ENCODE peak calls at places on chromosomes 1 and 21, in ten cellular contexts. One of them, this sample, is unnamed.

GRCh38 chr1:172719694-172720138 is 60.8 kb downstream of the FASLG start:
- DNase-seq in IMR-90: peak
- DNase-seq in transverse colon: no peak
- DNase-seq in endothelial cell of umbilical vein: peak
- DNase-seq in ovary: no peak
- DNase-seq in heart left ventricle: no peak
- DNase-seq in K562: peak
- DNase-seq in stomach: no peak
- DNase-seq in breast epithelium: no peak
- DNase-seq in esophagus squamous epithelium: no peak
- DNase-seq in this sample: no peak

GRCh38 chr1:85200367-85200869 is 398 bp downstream of the SYDE2 start:
- DNase-seq in IMR-90: no peak
- DNase-seq in transverse colon: peak
- DNase-seq in endothelial cell of umbilical vein: no peak
- DNase-seq in ovary: peak
- DNase-seq in heart left ventricle: peak
- DNase-seq in K562: no peak
- DNase-seq in stomach: peak
- DNase-seq in breast epithelium: peak
- DNase-seq in esophagus squamous epithelium: no peak
- DNase-seq in this sample: peak

GRCh38 chr1:74468982-74469603 is 43.3 kb downstream of the LRRC53 start:
- DNase-seq in IMR-90: peak
- DNase-seq in transverse colon: no peak
- DNase-seq in endothelial cell of umbilical vein: peak
- DNase-seq in ovary: no peak
- DNase-seq in heart left ventricle: no peak
- DNase-seq in K562: peak
- DNase-seq in stomach: no peak
- DNase-seq in breast epithelium: no peak
- DNase-seq in esophagus squamous epithelium: no peak
- DNase-seq in this sample: no peak

GRCh38 chr1:47527653-47528272 is 89.9 kb downstream of the FOXD2 start:
- DNase-seq in IMR-90: no peak
- DNase-seq in transverse colon: peak
- DNase-seq in endothelial cell of umbilical vein: peak
- DNase-seq in ovary: no peak
- DNase-seq in heart left ventricle: no peak
- DNase-seq in K562: peak
- DNase-seq in stomach: peak
- DNase-seq in breast epithelium: no peak
- DNase-seq in esophagus squamous epithelium: no peak
- DNase-seq in this sample: no peak

GRCh38 chr1:193211539-193211938 is 25.1 kb upstream of the B3GALT2 start:
- DNase-seq in IMR-90: peak
- DNase-seq in transverse colon: no peak
- DNase-seq in endothelial cell of umbilical vein: peak
- DNase-seq in ovary: no peak
- DNase-seq in heart left ventricle: no peak
- DNase-seq in K562: no peak
- DNase-seq in stomach: no peak
- DNase-seq in breast epithelium: no peak
- DNase-seq in esophagus squamous epithelium: no peak
- DNase-seq in this sample: no peak

GRCh38 chr1:106268070-106268469 is 788.4 kb upstream of the PRMT6 start:
- DNase-seq in IMR-90: no peak
- DNase-seq in transverse colon: no peak
- DNase-seq in endothelial cell of umbilical vein: no peak
- DNase-seq in ovary: no peak
- DNase-seq in heart left ventricle: no peak
- DNase-seq in K562: no peak
- DNase-seq in stomach: no peak
- DNase-seq in breast epithelium: no peak
- DNase-seq in esophagus squamous epithelium: no peak
- DNase-seq in this sample: no peak

GRCh38 chr1:232110281-232111090 is 483.9 kb downstream of the DISC1 start:
- DNase-seq in IMR-90: peak
- DNase-seq in transverse colon: no peak
- DNase-seq in endothelial cell of umbilical vein: no peak
- DNase-seq in ovary: no peak
- DNase-seq in heart left ventricle: no peak
- DNase-seq in K562: no peak
- DNase-seq in stomach: no peak
- DNase-seq in breast epithelium: no peak
- DNase-seq in esophagus squamous epithelium: no peak
- DNase-seq in this sample: no peak

GRCh38 chr1:29901618-29902017 is 665.3 kb downstream of the PTPRU start:
- DNase-seq in IMR-90: no peak
- DNase-seq in transverse colon: no peak
- DNase-seq in endothelial cell of umbilical vein: no peak
- DNase-seq in ovary: no peak
- DNase-seq in heart left ventricle: no peak
- DNase-seq in K562: no peak
- DNase-seq in stomach: no peak
- DNase-seq in breast epithelium: no peak
- DNase-seq in esophagus squamous epithelium: no peak
- DNase-seq in this sample: no peak

GRCh38 chr1:61403863-61404615 is 320.9 kb downstream of the TM2D1 start:
- DNase-seq in IMR-90: no peak
- DNase-seq in transverse colon: no peak
- DNase-seq in endothelial cell of umbilical vein: peak
- DNase-seq in ovary: no peak
- DNase-seq in heart left ventricle: no peak
- DNase-seq in K562: no peak
- DNase-seq in stomach: no peak
- DNase-seq in breast epithelium: no peak
- DNase-seq in esophagus squamous epithelium: no peak
- DNase-seq in this sample: peak

GRCh38 chr1:3858231-3858981 is 1.1 kb downstream of the DFFB start:
- DNase-seq in IMR-90: peak
- DNase-seq in transverse colon: peak
- DNase-seq in endothelial cell of umbilical vein: peak
- DNase-seq in ovary: no peak
- DNase-seq in heart left ventricle: no peak
- DNase-seq in K562: no peak
- DNase-seq in stomach: peak
- DNase-seq in breast epithelium: no peak
- DNase-seq in esophagus squamous epithelium: no peak
- DNase-seq in this sample: peak

GRCh38 chr1:91151702-91152101 is 129.9 kb upstream of the ZNF644 start:
- DNase-seq in IMR-90: no peak
- DNase-seq in transverse colon: no peak
- DNase-seq in endothelial cell of umbilical vein: no peak
- DNase-seq in ovary: no peak
- DNase-seq in heart left ventricle: no peak
- DNase-seq in K562: no peak
- DNase-seq in stomach: no peak
- DNase-seq in breast epithelium: no peak
- DNase-seq in esophagus squamous epithelium: no peak
- DNase-seq in this sample: no peak

GRCh38 chr21:29521872-29522271 is 223.2 kb downstream of the BACH1 start:
- DNase-seq in IMR-90: no peak
- DNase-seq in transverse colon: no peak
- DNase-seq in endothelial cell of umbilical vein: no peak
- DNase-seq in ovary: no peak
- DNase-seq in heart left ventricle: no peak
- DNase-seq in K562: no peak
- DNase-seq in stomach: no peak
- DNase-seq in breast epithelium: no peak
- DNase-seq in esophagus squamous epithelium: no peak
- DNase-seq in this sample: no peak

GRCh38 chr1:11782127-11782708 is 20.2 kb downstream of the C1orf167 start:
- DNase-seq in IMR-90: no peak
- DNase-seq in transverse colon: no peak
- DNase-seq in endothelial cell of umbilical vein: no peak
- DNase-seq in ovary: no peak
- DNase-seq in heart left ventricle: no peak
- DNase-seq in K562: no peak
- DNase-seq in stomach: no peak
- DNase-seq in breast epithelium: no peak
- DNase-seq in esophagus squamous epithelium: no peak
- DNase-seq in this sample: no peak

GRCh38 chr1:218496561-218496960 is 151.4 kb downstream of the TGFB2 start:
- DNase-seq in IMR-90: peak
- DNase-seq in transverse colon: no peak
- DNase-seq in endothelial cell of umbilical vein: peak
- DNase-seq in ovary: no peak
- DNase-seq in heart left ventricle: no peak
- DNase-seq in K562: no peak
- DNase-seq in stomach: no peak
- DNase-seq in breast epithelium: no peak
- DNase-seq in esophagus squamous epithelium: no peak
- DNase-seq in this sample: no peak

GRCh38 chr21:43907751-43908150 is 42.7 kb downstream of the AGPAT3 start:
- DNase-seq in IMR-90: no peak
- DNase-seq in transverse colon: no peak
- DNase-seq in endothelial cell of umbilical vein: no peak
- DNase-seq in ovary: no peak
- DNase-seq in heart left ventricle: peak
- DNase-seq in K562: no peak
- DNase-seq in stomach: no peak
- DNase-seq in breast epithelium: no peak
- DNase-seq in esophagus squamous epithelium: no peak
- DNase-seq in this sample: no peak

DNA sequence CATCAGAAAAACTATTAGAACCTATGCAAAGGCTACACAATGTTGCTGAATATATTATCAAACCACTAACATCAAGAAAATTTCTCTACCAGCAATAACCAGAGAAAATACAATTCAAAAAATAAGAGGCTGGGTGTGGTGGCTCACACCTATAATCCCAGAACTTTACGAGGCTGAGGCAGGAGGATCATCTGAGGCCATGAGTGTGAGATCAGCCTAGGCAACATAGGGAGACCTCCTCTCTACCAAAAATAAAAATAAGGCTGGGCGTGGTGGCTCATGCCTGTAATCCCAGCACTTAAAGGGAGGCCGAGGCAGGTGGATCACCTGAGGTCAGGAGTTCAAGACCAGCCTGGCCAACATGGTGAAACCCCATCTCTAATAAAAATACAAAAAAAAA is 16.9 kb upstream of the PUM1 start:
- DNase-seq in IMR-90: no peak
- DNase-seq in transverse colon: no peak
- DNase-seq in endothelial cell of umbilical vein: no peak
- DNase-seq in ovary: no peak
- DNase-seq in heart left ventricle: no peak
- DNase-seq in K562: no peak
- DNase-seq in stomach: no peak
- DNase-seq in breast epithelium: no peak
- DNase-seq in esophagus squamous epithelium: no peak
- DNase-seq in this sample: no peak
- H3K4me3 ChIP-seq in IMR-90: no peak
- H3K4me3 ChIP-seq in transverse colon: no peak
- H3K4me3 ChIP-seq in endothelial cell of umbilical vein: no peak
- H3K4me3 ChIP-seq in ovary: no peak
- H3K4me3 ChIP-seq in heart left ventricle: no peak
- H3K4me3 ChIP-seq in K562: no peak
- H3K4me3 ChIP-seq in stomach: no peak
- H3K4me3 ChIP-seq in breast epithelium: no peak
- H3K4me3 ChIP-seq in esophagus squamous epithelium: no peak
- H3K4me3 ChIP-seq in this sample: no peak

DNA sequence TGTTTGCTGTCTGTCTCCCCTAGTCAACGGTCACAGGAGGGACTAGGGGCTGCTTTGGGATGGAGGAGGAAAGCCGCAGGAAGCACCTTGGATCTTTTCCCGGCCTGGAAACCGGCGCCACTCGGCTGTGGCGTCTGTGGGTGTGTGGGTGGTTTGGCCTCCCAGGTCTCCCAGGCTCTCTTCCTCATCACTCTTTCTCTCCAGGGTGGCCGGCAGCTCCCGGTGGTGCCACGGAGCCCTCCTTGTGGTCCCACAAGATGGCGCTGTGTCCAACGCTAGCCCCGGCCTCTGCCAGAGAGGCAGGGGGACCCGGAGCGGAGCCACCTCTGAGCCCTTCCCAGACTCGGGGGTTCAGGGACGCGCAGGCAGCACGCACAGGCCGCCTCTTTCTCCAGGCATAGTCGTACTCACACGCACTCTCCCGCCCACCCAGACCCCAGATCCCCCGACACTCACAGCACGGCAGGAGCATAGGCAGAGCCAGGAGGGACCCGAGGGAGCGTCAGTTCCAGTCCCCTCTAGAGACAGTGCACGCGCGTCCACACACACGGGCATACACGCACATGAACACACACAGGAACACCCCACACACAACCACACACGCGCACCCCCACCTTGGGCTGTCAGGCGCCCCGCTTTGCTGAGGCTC is 31.2 kb downstream of the CDCP2 start:
- DNase-seq in IMR-90: peak
- DNase-seq in transverse colon: peak
- DNase-seq in endothelial cell of umbilical vein: peak
- DNase-seq in ovary: peak
- DNase-seq in heart left ventricle: peak
- DNase-seq in K562: peak
- DNase-seq in stomach: peak
- DNase-seq in breast epithelium: peak
- DNase-seq in esophagus squamous epithelium: no peak
- DNase-seq in this sample: peak
- TF ChIP-seq POLR2A in IMR-90: peak
- TF ChIP-seq POLR2A in transverse colon: no peak
- TF ChIP-seq POLR2A in endothelial cell of umbilical vein: no peak
- TF ChIP-seq POLR2A in ovary: no peak
- TF ChIP-seq POLR2A in heart left ventricle: no peak
- TF ChIP-seq POLR2A in K562: no peak
- TF ChIP-seq POLR2A in stomach: no peak
- TF ChIP-seq POLR2A in breast epithelium: no peak
- TF ChIP-seq POLR2A in esophagus squamous epithelium: no peak
- TF ChIP-seq POLR2A in this sample: no peak

DNA sequence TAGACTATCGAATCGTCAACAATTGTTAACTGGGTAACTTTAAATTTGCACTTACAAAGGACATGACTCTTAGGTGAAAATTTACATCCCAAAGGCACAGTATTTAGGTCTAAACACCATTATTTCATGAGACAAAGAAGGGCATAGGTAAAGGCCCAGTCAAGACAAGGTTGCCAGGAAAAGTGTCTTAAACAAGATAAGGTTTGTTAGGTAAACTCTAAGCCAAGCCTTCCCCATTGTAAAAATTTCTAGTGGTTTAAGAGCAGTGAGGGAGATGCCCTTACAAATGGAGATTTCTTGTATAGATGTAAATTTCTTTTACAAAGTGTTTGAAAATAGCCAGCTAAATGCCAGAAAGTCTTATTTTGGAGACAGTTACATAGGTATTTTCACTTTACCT is 36.9 kb upstream of the FNBP1L start:
- DNase-seq in IMR-90: no peak
- DNase-seq in transverse colon: no peak
- DNase-seq in endothelial cell of umbilical vein: no peak
- DNase-seq in ovary: no peak
- DNase-seq in heart left ventricle: no peak
- DNase-seq in K562: no peak
- DNase-seq in stomach: no peak
- DNase-seq in breast epithelium: no peak
- DNase-seq in esophagus squamous epithelium: no peak
- DNase-seq in this sample: no peak
- H3K4me3 ChIP-seq in IMR-90: no peak
- H3K4me3 ChIP-seq in transverse colon: no peak
- H3K4me3 ChIP-seq in endothelial cell of umbilical vein: no peak
- H3K4me3 ChIP-seq in ovary: no peak
- H3K4me3 ChIP-seq in heart left ventricle: no peak
- H3K4me3 ChIP-seq in K562: no peak
- H3K4me3 ChIP-seq in stomach: no peak
- H3K4me3 ChIP-seq in breast epithelium: no peak
- H3K4me3 ChIP-seq in esophagus squamous epithelium: no peak
- H3K4me3 ChIP-seq in this sample: no peak

GRCh38 chr1:6603424-6603850 is 768 bp upstream of the KLHL21 start:
- DNase-seq in IMR-90: peak
- DNase-seq in transverse colon: peak
- DNase-seq in endothelial cell of umbilical vein: peak
- DNase-seq in ovary: peak
- DNase-seq in heart left ventricle: peak
- DNase-seq in K562: no peak
- DNase-seq in stomach: peak
- DNase-seq in breast epithelium: no peak
- DNase-seq in esophagus squamous epithelium: no peak
- DNase-seq in this sample: peak
- TF ChIP-seq POLR2A in IMR-90: peak
- TF ChIP-seq POLR2A in transverse colon: peak
- TF ChIP-seq POLR2A in endothelial cell of umbilical vein: peak
- TF ChIP-seq POLR2A in ovary: no peak
- TF ChIP-seq POLR2A in heart left ventricle: no peak
- TF ChIP-seq POLR2A in K562: peak
- TF ChIP-seq POLR2A in stomach: no peak
- TF ChIP-seq POLR2A in breast epithelium: peak
- TF ChIP-seq POLR2A in esophagus squamous epithelium: no peak
- TF ChIP-seq POLR2A in this sample: no peak

This sample was measured in adrenal gland.